ENCODE peak calls at places on chromosomes 4 and X, in seven cellular contexts. A, F, W, P, R, Y and D are unnamed samples. For H3K9me3, the result is how much of the 10 kb centered on the place peaks cover.

GRCh38 chr4:88439161-88439760 is 17.7 kb upstream of the HERC5 start:
- DNase-seq in A (no peak), F (no peak), W (no peak), P (no peak), R (peak), Y (no peak), D (peak)

GRCh38 chrX:44954562-44954961 is 81.6 kb downstream of the KDM6A start:
- DNase-seq in A (no peak), F (peak), W (no peak), P (no peak), R (no peak), Y (no peak), D (no peak)

GRCh38 chr4:7422098-7422897 is 12.4 kb downstream of the PSAPL1 start:
- DNase-seq in A (no peak), F (no peak), W (no peak), P (peak), R (no peak), Y (peak), D (no peak)

GRCh38 chr4:110615366-110616161 is 7.3 kb downstream of the PITX2 start:
- DNase-seq in A (no peak), F (no peak), W (no peak), P (no peak), R (no peak), Y (no peak), D (no peak)

GRCh38 chrX:134886201-134886600 is 104.6 kb upstream of the SMIM10 start:
- DNase-seq in A (no peak), F (peak), W (no peak), P (no peak), R (no peak), Y (no peak), D (no peak)

GRCh38 chr4:89438102-89438831 is 130.7 kb upstream of the GPRIN3 start:
- DNase-seq in A (peak), F (peak), W (peak), P (peak), R (peak), Y (peak), D (peak)

GRCh38 chr4:174545268-174545667 is 23.0 kb upstream of the HPGD start:
- DNase-seq in A (no peak), F (no peak), W (no peak), P (no peak), R (no peak), Y (no peak), D (no peak)

GRCh38 chr4:169621754-169622481 is 1.5 kb downstream of the CLCN3 start:
- DNase-seq in A (no peak), F (peak), W (peak), P (no peak), R (no peak), Y (no peak), D (no peak)

GRCh38 chr4:55214172-55214571 is 88.8 kb upstream of the KDR start:
- DNase-seq in A (no peak), F (peak), W (no peak), P (no peak), R (no peak), Y (no peak), D (peak)

GRCh38 chr4:7309636-7310035 is 117.3 kb downstream of the SORCS2 start:
- DNase-seq in A (no peak), F (no peak), W (no peak), P (no peak), R (no peak), Y (no peak), D (no peak)

GRCh38 chr4:7043521-7044414 is 596 bp downstream of the TADA2B start:
- DNase-seq in A (peak), F (no peak), W (peak), P (peak), R (no peak), Y (peak), D (no peak)

GRCh38 chrX:12610079-12610478 is 181.1 kb upstream of the PRPS2 start:
- DNase-seq in A (no peak), F (peak), W (no peak), P (no peak), R (no peak), Y (no peak), D (no peak)

GRCh38 chrX:41100200-41100599 is 15.0 kb downstream of the USP9X start:
- DNase-seq in A (no peak), F (no peak), W (no peak), P (no peak), R (no peak), Y (no peak), D (no peak)

GRCh38 chr4:121555315-121556107 is 141.3 kb downstream of the ANXA5 start:
- DNase-seq in A (no peak), F (no peak), W (no peak), P (no peak), R (no peak), Y (no peak), D (no peak)

GRCh38 chr4:158261480-158261879 is 51.2 kb downstream of the TMEM144 start:
- DNase-seq in A (no peak), F (no peak), W (no peak), P (no peak), R (no peak), Y (no peak), D (no peak)

GRCh38 chr4:31674313-31674947 is 954.3 kb downstream of the PCDH7 start:
- DNase-seq in A (no peak), F (peak), W (no peak), P (no peak), R (no peak), Y (no peak), D (no peak)

GRCh38 chrX:13906103-13906502 is 89.2 kb upstream of the GPM6B start:
- DNase-seq in A (no peak), F (no peak), W (no peak), P (no peak), R (no peak), Y (no peak), D (no peak)

GRCh38 chr4:108834787-108835384 is 72.0 kb upstream of the ETNPPL start:
- DNase-seq in A (no peak), F (peak), W (no peak), P (no peak), R (no peak), Y (no peak), D (no peak)

GRCh38 chr4:8464376-8464775 is 23.8 kb downstream of the TRMT44 start:
- DNase-seq in A (no peak), F (no peak), W (no peak), P (no peak), R (no peak), Y (no peak), D (no peak)

GRCh38 chr4:145956288-145956890 is 17.8 kb upstream of the ZNF827 start:
- DNase-seq in A (no peak), F (peak), W (peak), P (no peak), R (no peak), Y (peak), D (no peak)

GRCh38 chr4:144820706-144821105 is 174.8 kb downstream of the HHIP start:
- DNase-seq in A (no peak), F (no peak), W (no peak), P (no peak), R (no peak), Y (no peak), D (no peak)

GRCh38 chrX:116490091-116490490 is 27.3 kb upstream of the CT83 start:
- DNase-seq in A (no peak), F (peak), W (no peak), P (no peak), R (no peak), Y (no peak), D (no peak)

GRCh38 chrX:38664285-38664684 is 102.9 kb downstream of the TSPAN7 start:
- DNase-seq in A (no peak), F (peak), W (no peak), P (no peak), R (no peak), Y (no peak), D (no peak)

GRCh38 chr4:56743550-56743949 is 62.5 kb upstream of the HOPX start:
- DNase-seq in A (no peak), F (peak), W (no peak), P (no peak), R (no peak), Y (no peak), D (no peak)

GRCh38 chr4:28225005-28225404 is 1364.4 kb downstream of the STIM2 start:
- DNase-seq in A (no peak), F (peak), W (no peak), P (no peak), R (peak), Y (no peak), D (no peak)

GRCh38 chrX:153766098-153766817 is 2.2 kb downstream of the PLXNB3 start:
- DNase-seq in A (no peak), F (peak), W (no peak), P (no peak), R (no peak), Y (no peak), D (no peak)

GRCh38 chrX:118770133-118770760 is 42.8 kb downstream of the IL13RA1 start:
- DNase-seq in A (no peak), F (no peak), W (no peak), P (no peak), R (no peak), Y (no peak), D (no peak)

GRCh38 chrX:31223817-31224216 is 152.0 kb upstream of the FTHL17 start:
- DNase-seq in A (no peak), F (no peak), W (no peak), P (no peak), R (no peak), Y (no peak), D (no peak)

GRCh38 chr4:122744229-122744628 is 11.7 kb downstream of the BBS12 start:
- DNase-seq in A (no peak), F (no peak), W (no peak), P (no peak), R (no peak), Y (no peak), D (no peak)

GRCh38 chr4:89023140-89023539 is 33.8 kb downstream of the FAM13A start:
- DNase-seq in A (no peak), F (no peak), W (no peak), P (no peak), R (no peak), Y (no peak), D (no peak)

GRCh38 chrX:78199851-78200250 is 60.4 kb upstream of the TAF9B start:
- DNase-seq in A (no peak), F (peak), W (peak), P (no peak), R (no peak), Y (no peak), D (no peak)

GRCh38 chrX:1239681-1240142 is 27.3 kb upstream of the CRLF2 start:
- DNase-seq in A (peak), F (no peak), W (no peak), P (peak), R (no peak), Y (peak), D (no peak)

GRCh38 chr4:74096265-74096980 is 2.6 kb downstream of the CXCL2 start:
- DNase-seq in A (no peak), F (no peak), W (no peak), P (peak), R (no peak), Y (no peak), D (no peak)

GRCh38 chr4:126888968-126889367 is 743.8 kb upstream of the INTU start:
- DNase-seq in A (no peak), F (peak), W (no peak), P (no peak), R (no peak), Y (no peak), D (no peak)

GRCh38 chr4:141473952-141474351 is 162.4 kb upstream of the IL15 start:
- DNase-seq in A (no peak), F (no peak), W (no peak), P (no peak), R (no peak), Y (no peak), D (no peak)

GRCh38 chr4:80206111-80206510 is 8.8 kb downstream of the PRDM8 start:
- DNase-seq in A (no peak), F (no peak), W (no peak), P (no peak), R (no peak), Y (no peak), D (no peak)

GRCh38 chr4:140256335-140256734 is 102.4 kb upstream of the MAML3 start:
- DNase-seq in A (no peak), F (peak), W (no peak), P (no peak), R (no peak), Y (no peak), D (no peak)

GRCh38 chr4:176191974-176192373 is 3.4 kb downstream of the SPATA4 start:
- DNase-seq in A (no peak), F (peak), W (no peak), P (no peak), R (no peak), Y (no peak), D (no peak)

GRCh38 chrX:130114141-130114561 is 3.9 kb upstream of the ELF4 start:
- DNase-seq in A (no peak), F (peak), W (no peak), P (no peak), R (no peak), Y (peak), D (no peak)

GRCh38 chrX:131693359-131693758 is 149.5 kb downstream of the OR13H1 start:
- DNase-seq in A (no peak), F (no peak), W (no peak), P (no peak), R (no peak), Y (no peak), D (no peak)
- H3K9me3 ChIP-seq in A (under half), F (under half), W (under half), P (under half), R (under half), Y (under half), D (under half)

GRCh38 chr4:48481581-48481980 is 1.6 kb upstream of the SLC10A4 start:
- DNase-seq in A (no peak), F (no peak), W (no peak), P (no peak), R (no peak), Y (no peak), D (no peak)

GRCh38 chr4:48478273-48478672 is 4.9 kb upstream of the SLC10A4 start:
- DNase-seq in A (no peak), F (no peak), W (no peak), P (no peak), R (no peak), Y (no peak), D (no peak)

GRCh38 chr4:48484494-48485168 is 1.5 kb downstream of the SLC10A4 start:
- DNase-seq in A (no peak), F (no peak), W (no peak), P (no peak), R (no peak), Y (no peak), D (no peak)

GRCh38 chr4:48483777-48484493 is 792 bp downstream of the SLC10A4 start:
- DNase-seq in A (no peak), F (no peak), W (no peak), P (no peak), R (no peak), Y (no peak), D (no peak)

DNA sequence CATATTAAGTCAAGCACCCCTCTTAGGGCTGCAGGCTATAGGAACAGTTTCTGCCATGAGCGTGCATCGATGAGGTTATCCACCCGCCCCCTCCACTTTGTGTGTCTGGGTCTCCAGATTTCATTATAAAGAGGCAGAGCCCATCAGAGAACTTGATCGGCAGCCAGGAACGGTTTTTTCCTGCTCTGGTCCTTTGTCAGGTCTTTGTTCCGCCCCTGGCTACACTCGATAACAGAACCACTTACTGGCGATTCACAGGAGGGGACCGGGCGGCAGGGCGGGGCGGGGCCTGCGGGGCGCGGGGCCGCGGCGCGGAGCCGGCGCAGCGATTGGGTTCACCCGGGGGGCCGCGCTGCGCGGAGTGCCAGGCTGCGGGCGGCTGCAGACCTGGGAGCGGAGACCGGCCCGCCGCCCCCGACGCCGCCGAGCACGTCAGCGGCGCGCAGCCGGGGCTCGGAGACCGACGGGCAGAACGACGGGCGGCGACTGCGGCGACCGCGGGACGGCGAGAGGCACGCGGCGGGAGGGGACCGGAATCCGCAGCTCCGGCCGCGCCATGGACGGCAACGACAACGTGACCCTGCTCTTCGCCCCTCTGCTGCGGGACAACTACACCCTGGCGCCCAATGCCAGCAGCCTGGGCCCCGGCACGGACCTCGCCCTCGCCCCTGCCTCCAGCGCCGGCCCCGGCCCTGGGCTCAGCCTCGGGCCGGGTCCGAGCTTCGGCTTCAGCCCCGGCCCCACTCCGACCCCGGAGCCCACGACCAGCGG is at the start of gene SLC10A4:
- DNase-seq in A (no peak), F (no peak), W (no peak), P (no peak), R (no peak), Y (peak), D (no peak)
- H3K4me3 ChIP-seq in A (peak), F (peak), W (no peak), P (peak), R (peak), Y (no peak), D (peak)

GRCh38 chr4:1380368-1381151 is 25.7 kb downstream of the NKX1-1 start:
- DNase-seq in A (no peak), F (no peak), W (no peak), P (no peak), R (no peak), Y (no peak), D (no peak)

GRCh38 chr4:1383728-1384591 is 22.3 kb downstream of the NKX1-1 start:
- DNase-seq in A (no peak), F (no peak), W (no peak), P (no peak), R (no peak), Y (no peak), D (no peak)

GRCh38 chr4:1382776-1383727 is 23.2 kb downstream of the NKX1-1 start:
- DNase-seq in A (no peak), F (no peak), W (no peak), P (no peak), R (no peak), Y (no peak), D (no peak)

GRCh38 chr4:1381181-1381621 is 25.0 kb downstream of the NKX1-1 start:
- DNase-seq in A (no peak), F (no peak), W (no peak), P (no peak), R (no peak), Y (no peak), D (no peak)

GRCh38 chr4:1381944-1382541 is 24.2 kb downstream of the NKX1-1 start:
- DNase-seq in A (no peak), F (no peak), W (no peak), P (no peak), R (no peak), Y (no peak), D (no peak)
- H3K27ac ChIP-seq in A (no peak), F (no peak), W (no peak), P (no peak), R (no peak), Y (no peak), D (no peak)

DNA sequence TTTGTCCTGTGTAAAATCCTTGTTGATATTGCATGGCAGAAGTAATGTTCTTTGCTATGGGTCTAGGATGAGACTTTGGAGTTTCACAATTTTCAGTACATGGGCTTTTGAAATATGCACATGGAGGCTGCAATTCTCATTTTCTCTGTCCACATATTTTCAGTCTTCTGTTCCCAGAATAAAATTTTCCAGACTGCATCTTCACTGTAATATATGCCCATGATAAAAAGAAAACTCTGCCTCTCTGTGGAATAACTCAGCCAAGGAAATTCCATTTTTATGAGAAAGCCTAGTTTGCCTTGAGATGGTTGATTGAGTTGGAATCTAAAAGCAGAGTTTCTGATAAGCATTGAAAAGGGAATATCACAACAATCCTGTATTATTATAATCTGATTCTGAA is 601.4 kb upstream of the AADAT start:
- DNase-seq in A (no peak), F (no peak), W (no peak), P (no peak), R (no peak), Y (no peak), D (no peak)
- H3K9me3 ChIP-seq in A (under half), F (under half), W (under half), P (under half), R (under half), Y (under half), D (under half)

DNA sequence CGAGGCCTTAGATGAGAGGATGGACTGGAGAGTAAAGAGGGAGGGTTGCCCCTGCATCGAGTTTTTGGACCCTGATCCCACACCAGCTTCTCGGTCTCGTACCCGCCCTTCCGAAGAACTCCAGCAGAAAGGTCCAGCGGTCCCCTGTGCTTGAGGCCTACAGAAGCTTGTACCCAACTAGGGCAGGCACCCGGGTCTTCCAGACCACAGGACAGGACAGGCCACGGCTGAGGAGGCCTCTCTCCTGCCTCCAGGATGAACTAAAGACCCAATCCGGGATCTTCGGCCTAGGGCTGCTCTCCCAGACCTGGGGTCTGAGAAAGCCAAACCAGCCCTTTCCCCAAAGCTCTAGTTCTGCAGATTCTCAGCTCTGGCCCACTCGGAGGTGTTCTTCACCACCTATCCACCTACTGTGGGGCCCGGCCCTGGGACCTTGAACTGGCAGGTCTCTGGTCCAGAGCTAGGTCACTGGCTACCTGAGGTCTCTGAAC is 1.2 kb downstream of the NKX3-2 start:
- DNase-seq in A (no peak), F (no peak), W (no peak), P (no peak), R (no peak), Y (no peak), D (no peak)
- H3K4me3 ChIP-seq in A (no peak), F (no peak), W (no peak), P (no peak), R (peak), Y (no peak), D (no peak)

GRCh38 chrX:6707497-6707896 is 172.6 kb upstream of the VCX3A start:
- DNase-seq in A (no peak), F (no peak), W (no peak), P (no peak), R (no peak), Y (no peak), D (no peak)
- H3K27ac ChIP-seq in A (no peak), F (no peak), W (no peak), P (no peak), R (no peak), Y (no peak), D (no peak)

GRCh38 chr4:75980576-75980975 is 10.2 kb downstream of the SDAD1 start:
- DNase-seq in A (no peak), F (no peak), W (no peak), P (no peak), R (no peak), Y (no peak), D (no peak)
- H3K9me3 ChIP-seq in A (under half), F (under half), W (under half), P (under half), R (under half), Y (under half), D (under half)